ENCODE peak calls at places on chromosomes 11 and 22, in nine cellular contexts. Y is activated B cell treated with CpG ODN at 0.5 μM for 24 hours, A is lung, J is mucosa of descending colon, X is OCI-LY7, P is Calu3, N is GM12865, L is heart left ventricle, G is IMR-90. T is an unnamed sample.

GRCh38 chr11:74325649-74326645 is 14.5 kb upstream of the P4HA3 start:
- DNase-seq in L (peak; percentile 84), J (peak; percentile 66), X (no peak), Y (no peak), A (peak; percentile 67), P (no peak), G (peak; percentile 94), N (no peak), T (no peak)

GRCh38 chr11:117182551-117182935 is 4.0 kb downstream of the SIDT2 start:
- DNase-seq in Y (no peak), A (no peak), L (peak; percentile 4), X (no peak), G (no peak), N (peak; percentile 0), P (no peak), J (peak; percentile 4), T (no peak)

GRCh38 chr11:122863704-122864326 is 18.7 kb upstream of the JHY start:
- DNase-seq in Y (no peak), G (peak; percentile 50), L (peak; percentile 18), X (peak; percentile 51), J (peak; percentile 64), N (peak; percentile 52), P (peak; percentile 37), A (no peak), T (no peak)

GRCh38 chr22:47316020-47316419 is 553.6 kb downstream of the TBC1D22A start:
- DNase-seq in A (no peak), N (no peak), Y (no peak), L (no peak), G (no peak), P (no peak), J (no peak), X (no peak), T (no peak)

GRCh38 chr11:64385953-64386704 is 27.2 kb downstream of the RPS6KA4 start:
- DNase-seq in A (no peak), P (peak; percentile 12), X (no peak), G (peak; percentile 35), J (no peak), Y (no peak), L (no peak), N (no peak), T (no peak)

GRCh38 chr22:46024136-46024840 is 47.3 kb upstream of the WNT7B start:
- DNase-seq in P (no peak), L (no peak), G (no peak), X (no peak), N (no peak), Y (no peak), J (no peak), A (no peak), T (no peak)

GRCh38 chr22:24473278-24473677 is 21.9 kb upstream of the UPB1 start:
- DNase-seq in N (no peak), Y (no peak), L (no peak), X (peak; percentile 27), A (no peak), P (no peak), G (no peak), J (no peak), T (no peak)

GRCh38 chr11:18408558-18409242 is 3.4 kb upstream of the LDHC start:
- DNase-seq in L (no peak), J (no peak), G (peak; percentile 8), Y (no peak), N (peak; percentile 6), X (peak; percentile 13), A (no peak), P (no peak), T (no peak)

GRCh38 chr11:115745545-115746265 is 241.5 kb upstream of the CADM1 start:
- DNase-seq in L (no peak), N (no peak), Y (no peak), G (no peak), A (no peak), J (no peak), P (no peak), X (no peak), T (no peak)

GRCh38 chr11:65041206-65042035 is at the start of gene SAC3D1:
- DNase-seq in X (peak; percentile 66), Y (no peak), G (peak; percentile 17), P (peak; percentile 78), N (no peak), J (peak; percentile 70), L (no peak), A (no peak), T (no peak)

GRCh38 chr11:119977881-119978280 is 160.0 kb downstream of the TRIM29 start:
- DNase-seq in G (no peak), N (no peak), Y (no peak), A (no peak), J (no peak), L (no peak), P (no peak), X (no peak), T (no peak)
- TF ChIP-seq CTCF in G (no peak), N (no peak), Y (no peak), A (no peak), J (no peak), L (no peak), P (no peak), X (no peak), T (no peak)

DNA sequence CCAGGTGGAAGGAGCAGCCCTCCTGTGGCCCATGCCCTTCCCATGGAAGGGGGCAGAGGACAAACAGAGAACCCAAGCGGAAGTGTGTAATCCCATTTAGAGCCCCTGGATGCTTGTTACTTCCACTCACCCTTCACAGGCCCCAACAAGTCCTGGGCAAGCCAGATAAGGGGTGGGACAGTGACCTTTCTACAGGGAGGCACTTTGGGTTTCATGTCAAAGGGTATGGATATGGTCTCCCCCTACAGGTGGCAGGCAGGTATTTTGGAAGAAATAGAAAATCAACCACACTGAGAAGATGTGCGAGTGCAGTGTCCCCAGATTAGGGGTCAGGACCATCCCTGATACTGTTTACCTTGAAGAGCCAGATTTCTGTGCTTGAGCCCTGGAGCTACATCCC is 11.4 kb downstream of the MPEG1 start:
- DNase-seq in X (peak; percentile 20), P (no peak), L (no peak), A (no peak), N (peak; percentile 40), Y (no peak), J (peak; percentile 28), G (no peak), T (no peak)
- TF ChIP-seq CTCF in X (peak; percentile 69), P (peak; percentile 62), L (no peak), A (no peak), N (peak; percentile 41), Y (no peak), J (no peak), G (no peak), T (no peak)

GRCh38 chr11:4493480-4493818 is 11.0 kb downstream of the OR52K1 start:
- DNase-seq in A (no peak), L (no peak), X (no peak), G (no peak), P (no peak), Y (no peak), N (no peak), J (no peak), T (no peak)
- TF ChIP-seq CTCF in A (no peak), L (no peak), X (peak; percentile 74), G (no peak), P (no peak), Y (no peak), N (no peak), J (no peak), T (no peak)

GRCh38 chr11:66956689-66957290 is 1.4 kb downstream of the PC start:
- DNase-seq in N (no peak), J (no peak), G (peak; percentile 97), X (peak; percentile 20), L (no peak), Y (no peak), A (no peak), P (peak; percentile 43), T (no peak)
- TF ChIP-seq CTCF in N (no peak), J (no peak), G (peak; percentile 35), X (no peak), L (no peak), Y (no peak), A (no peak), P (no peak), T (peak; percentile 25)

GRCh38 chr22:29480262-29480511 is 169 bp downstream of the NEFH start:
- DNase-seq in G (no peak), P (no peak), L (no peak), J (no peak), A (no peak), N (no peak), Y (no peak), X (no peak), T (no peak)

GRCh38 chr22:29480512-29481264 is 670 bp downstream of the NEFH start:
- DNase-seq in J (no peak), Y (no peak), X (no peak), A (no peak), G (peak; percentile 56), N (no peak), L (no peak), P (no peak), T (no peak)

GRCh38 chr22:29482253-29482652 is 2.2 kb downstream of the NEFH start:
- DNase-seq in P (no peak), L (no peak), J (no peak), G (no peak), Y (no peak), A (no peak), X (no peak), N (no peak), T (no peak)

GRCh38 chr22:29482726-29483125 is 2.7 kb downstream of the NEFH start:
- DNase-seq in Y (no peak), J (no peak), P (no peak), G (no peak), L (no peak), A (no peak), N (no peak), X (no peak), T (no peak)

DNA sequence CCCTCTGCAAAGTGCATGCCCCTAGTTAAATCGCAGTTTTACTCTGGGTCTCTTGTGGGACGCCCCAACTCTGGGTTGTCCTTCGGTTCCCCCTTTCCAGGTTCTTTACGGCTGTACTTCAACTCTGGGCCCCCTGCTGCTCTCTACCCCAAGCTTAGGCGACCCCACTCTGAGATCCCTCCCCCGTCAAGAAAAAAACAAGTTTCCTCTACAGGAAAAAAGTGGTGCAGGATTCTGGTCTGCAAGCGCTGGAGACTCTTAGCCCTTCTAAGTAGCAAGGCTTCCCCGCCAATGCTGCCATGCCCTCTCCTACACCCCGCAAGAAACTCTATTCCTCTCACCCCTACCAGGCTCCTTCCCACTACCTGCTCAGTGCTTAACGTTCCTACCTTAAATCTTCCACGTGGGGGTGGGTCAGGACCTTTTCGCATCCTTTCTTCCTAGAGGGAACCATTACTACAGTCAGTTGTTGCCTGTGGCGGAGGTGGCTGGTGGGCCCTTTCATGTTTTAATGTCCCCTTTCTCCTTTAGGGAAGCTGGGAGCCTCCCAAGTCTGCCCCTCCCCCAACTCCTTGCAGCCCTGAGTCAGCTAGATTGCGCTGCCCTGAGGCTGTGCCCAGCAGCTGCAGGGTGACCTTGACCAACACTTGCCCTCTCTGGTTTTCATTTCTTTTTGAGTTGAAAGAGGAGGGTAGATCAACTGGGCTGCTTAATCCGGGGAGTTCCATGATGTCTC is 1.4 kb downstream of the NEFH start:
- DNase-seq in J (no peak), L (no peak), X (no peak), Y (no peak), G (no peak), A (no peak), P (no peak), N (no peak), T (no peak)
- TF ChIP-seq CTCF in J (no peak), L (no peak), X (no peak), Y (no peak), G (no peak), A (no peak), P (no peak), N (no peak), T (no peak)

GRCh38 chr11:96173906-96174305 is 169.1 kb downstream of the MAML2 start:
- DNase-seq in L (no peak), G (no peak), J (no peak), P (no peak), X (no peak), N (no peak), Y (no peak), A (no peak), T (peak; percentile 65)
- TF ChIP-seq CTCF in L (no peak), G (no peak), J (no peak), P (no peak), X (no peak), N (no peak), Y (no peak), A (no peak), T (no peak)